ENCODE peak calls at places on chromosome 21, in seven cellular contexts. R is stomach; J is SK-N-MC; E is uterus; M is activated CD4-positive, alpha-beta T cell treated with anti-CD3 and anti-CD28 coated beads, Interleukin-2, amount 10 ng/mL, durations not matched to agents 7 days and 5 days; T is RWPE1; D is left ventricle myocardium inferior. O is an unnamed sample.

GRCh38 chr21:20882462-20883415 is 115.5 kb upstream of the NCAM2 start:
- DNase-seq in R (peak; percentile 47), J (no peak), E (no peak), M (no peak), T (peak; percentile 37), D (no peak), O (peak; percentile 19)

GRCh38 chr21:16534408-16535099 is 804.8 kb downstream of the USP25 start:
- DNase-seq in R (peak; percentile 29), J (no peak), E (peak; percentile 80), M (no peak), T (no peak), D (peak; percentile 80), O (peak; percentile 40)

GRCh38 chr21:21200103-21200938 is 202.1 kb downstream of the NCAM2 start:
- DNase-seq in R (no peak), J (no peak), E (peak; percentile 28), M (peak; percentile 17), T (peak; percentile 65), D (peak; percentile 31), O (peak; percentile 83)

GRCh38 chr21:28431022-28431421 is 561.7 kb downstream of the LTN1 start:
- DNase-seq in R (no peak), J (no peak), E (no peak), M (no peak), T (no peak), D (no peak), O (no peak)

GRCh38 chr21:46038871-46039397 is 57.4 kb downstream of the COL6A1 start:
- DNase-seq in R (no peak), J (no peak), E (peak; percentile 73), M (no peak), T (no peak), D (peak; percentile 76), O (no peak)

GRCh38 chr21:28699591-28700259 is 293.0 kb downstream of the LTN1 start:
- DNase-seq in R (no peak), J (no peak), E (no peak), M (no peak), T (peak; percentile 22), D (no peak), O (peak; percentile 84)

GRCh38 chr21:36211660-36212512 is 55.3 kb downstream of the DOP1B start:
- DNase-seq in R (no peak), J (no peak), E (no peak), M (no peak), T (peak; percentile 71), D (no peak), O (peak; percentile 83)

GRCh38 chr21:44829507-44830092 is 11.7 kb upstream of the SUMO3 start:
- DNase-seq in R (no peak), J (no peak), E (no peak), M (no peak), T (no peak), D (no peak), O (no peak)

GRCh38 chr21:39062196-39062900 is 120.9 kb downstream of the PSMG1 start:
- DNase-seq in R (no peak), J (no peak), E (no peak), M (no peak), T (no peak), D (no peak), O (no peak)

GRCh38 chr21:24545807-24546361 is 1061.4 kb downstream of the MRPL39 start:
- DNase-seq in R (no peak), J (no peak), E (no peak), M (no peak), T (no peak), D (no peak), O (no peak)

GRCh38 chr21:26923986-26924385 is 42.9 kb downstream of the ADAMTS5 start:
- DNase-seq in R (no peak), J (no peak), E (no peak), M (no peak), T (no peak), D (no peak), O (no peak)

GRCh38 chr21:35529141-35529863 is 480.2 kb upstream of the RUNX1 start:
- DNase-seq in R (no peak), J (no peak), E (no peak), M (peak; percentile 44), T (no peak), D (no peak), O (peak; percentile 8)

GRCh38 chr21:27268290-27268689 is 301.4 kb upstream of the ADAMTS5 start:
- DNase-seq in R (no peak), J (no peak), E (no peak), M (no peak), T (no peak), D (no peak), O (no peak)